ENCODE peak calls at places on chromosomes 7 and 10, in eight cellular contexts. W is fibroblast of lung; K is body of pancreas; G is stimulated activated CD8-positive, alpha-beta memory T cell treated with anti-CD3 and anti-CD28 coated beads, Interleukin-2, amount 100 ng/mL, for 48 hours; M is CD8-positive, alpha-beta T cell; O is ELF-1; U is stimulated activated CD4-positive, alpha-beta T cell treated with anti-CD3 and anti-CD28 coated beads, Interleukin-4, amount 100 ng/mL, for 1 hour; Q is iPS-NIHi11. B is an unnamed sample.

GRCh38 chr7:150435390-150436073 is 14.9 kb upstream of the GIMAP8 start:
- DNase-seq in G (no peak), K (peak), Q (no peak), W (no peak), M (no peak), U (no peak), O (no peak), B (no peak)

GRCh38 chr7:6446977-6447588 is 671 bp downstream of the DAGLB start:
- DNase-seq in Q (peak), M (peak), O (peak), G (no peak), K (peak), U (peak), W (peak), B (peak)

GRCh38 chr7:64602518-64602917 is 39.6 kb upstream of the ZNF680 start:
- DNase-seq in W (peak), M (no peak), Q (no peak), O (no peak), G (no peak), U (no peak), K (no peak), B (no peak)

GRCh38 chr7:35465791-35466336 is 212.0 kb upstream of the TBX20 start:
- DNase-seq in W (no peak), O (no peak), Q (no peak), K (peak), M (no peak), U (no peak), G (no peak), B (no peak)

GRCh38 chr7:143397710-143398530 is 10.7 kb downstream of the EPHA1 start:
- DNase-seq in K (no peak), Q (no peak), M (no peak), U (no peak), G (no peak), W (no peak), O (no peak), B (no peak)

GRCh38 chr10:92574545-92575377 is 868 bp upstream of the IDE start:
- DNase-seq in W (no peak), M (no peak), U (no peak), G (no peak), O (peak), Q (peak), K (no peak), B (peak)

GRCh38 chr10:111118758-111119157 is 41.9 kb downstream of the ADRA2A start:
- DNase-seq in Q (no peak), G (no peak), K (no peak), U (no peak), O (no peak), W (no peak), M (no peak), B (no peak)

GRCh38 chr10:98433881-98434732 is 12.6 kb downstream of the HPS1 start:
- DNase-seq in U (no peak), M (no peak), K (no peak), G (no peak), W (peak), Q (no peak), O (no peak), B (no peak)

B was measured in GM23338.